ENCODE peak calls at places on chromosomes 16 and 17, in seven cellular contexts. One of them, this sample, is unnamed.

GRCh38 chr17:70855401-70856054 is 686.2 kb downstream of the KCNJ2 start:
- DNase-seq in pancreas: peak; percentile 40
- DNase-seq in neural crest cell: no peak
- DNase-seq in GM10248: no peak
- DNase-seq in lower leg skin: no peak
- DNase-seq in lung: no peak
- DNase-seq in fibroblast of the aortic adventitia: no peak
- DNase-seq in this sample: peak; percentile 68

GRCh38 chr17:41382396-41382795 is 290 bp upstream of the KRT34 start:
- DNase-seq in pancreas: no peak
- DNase-seq in neural crest cell: no peak
- DNase-seq in GM10248: no peak
- DNase-seq in lower leg skin: no peak
- DNase-seq in lung: no peak
- DNase-seq in fibroblast of the aortic adventitia: peak; percentile 31
- DNase-seq in this sample: no peak

GRCh38 chr16:22684282-22685161 is 129.4 kb upstream of the HS3ST2 start:
- DNase-seq in pancreas: no peak
- DNase-seq in neural crest cell: no peak
- DNase-seq in GM10248: no peak
- DNase-seq in lower leg skin: peak; percentile 84
- DNase-seq in lung: no peak
- DNase-seq in fibroblast of the aortic adventitia: peak; percentile 49
- DNase-seq in this sample: no peak

GRCh38 chr16:65120811-65121721 is 797 bp downstream of the CDH11 start:
- DNase-seq in pancreas: no peak
- DNase-seq in neural crest cell: peak; percentile 25
- DNase-seq in GM10248: peak; percentile 7
- DNase-seq in lower leg skin: peak; percentile 87
- DNase-seq in lung: no peak
- DNase-seq in fibroblast of the aortic adventitia: peak; percentile 35
- DNase-seq in this sample: peak; percentile 39

GRCh38 chr16:330746-331145 is 21.8 kb downstream of the AXIN1 start:
- DNase-seq in pancreas: no peak
- DNase-seq in neural crest cell: no peak
- DNase-seq in GM10248: no peak
- DNase-seq in lower leg skin: no peak
- DNase-seq in lung: no peak
- DNase-seq in fibroblast of the aortic adventitia: no peak
- DNase-seq in this sample: no peak

GRCh38 chr17:67365762-67366192 is 600 bp downstream of the PSMD12 start:
- DNase-seq in pancreas: peak; percentile 31
- DNase-seq in neural crest cell: no peak
- DNase-seq in GM10248: no peak
- DNase-seq in lower leg skin: no peak
- DNase-seq in lung: no peak
- DNase-seq in fibroblast of the aortic adventitia: peak; percentile 70
- DNase-seq in this sample: peak; percentile 78

GRCh38 chr17:42248351-42249179 is 27.6 kb downstream of the STAT5B start:
- DNase-seq in pancreas: peak; percentile 74
- DNase-seq in neural crest cell: peak; percentile 8
- DNase-seq in GM10248: peak; percentile 78
- DNase-seq in lower leg skin: peak; percentile 93
- DNase-seq in lung: peak; percentile 73
- DNase-seq in fibroblast of the aortic adventitia: peak; percentile 98
- DNase-seq in this sample: peak; percentile 92

GRCh38 chr16:70520612-70521297 is 2.6 kb downstream of the COG4 start:
- DNase-seq in pancreas: no peak
- DNase-seq in neural crest cell: no peak
- DNase-seq in GM10248: peak; percentile 39
- DNase-seq in lower leg skin: no peak
- DNase-seq in lung: no peak
- DNase-seq in fibroblast of the aortic adventitia: peak; percentile 39
- DNase-seq in this sample: peak; percentile 49

GRCh38 chr17:78419970-78420820 is 41.7 kb downstream of the PGS1 start:
- DNase-seq in pancreas: no peak
- DNase-seq in neural crest cell: no peak
- DNase-seq in GM10248: no peak
- DNase-seq in lower leg skin: no peak
- DNase-seq in lung: no peak
- DNase-seq in fibroblast of the aortic adventitia: peak; percentile 27
- DNase-seq in this sample: no peak

GRCh38 chr16:67104845-67105244 is 4.9 kb upstream of the PHAF1 start:
- DNase-seq in pancreas: no peak
- DNase-seq in neural crest cell: no peak
- DNase-seq in GM10248: no peak
- DNase-seq in lower leg skin: no peak
- DNase-seq in lung: no peak
- DNase-seq in fibroblast of the aortic adventitia: no peak
- DNase-seq in this sample: no peak

GRCh38 chr17:34562387-34562786 is 17.0 kb upstream of the TMEM132E start:
- DNase-seq in pancreas: no peak
- DNase-seq in neural crest cell: no peak
- DNase-seq in GM10248: no peak
- DNase-seq in lower leg skin: no peak
- DNase-seq in lung: no peak
- DNase-seq in fibroblast of the aortic adventitia: no peak
- DNase-seq in this sample: no peak

GRCh38 chr17:2068589-2069051 is 13.7 kb downstream of the HIC1 start:
- DNase-seq in pancreas: no peak
- DNase-seq in neural crest cell: no peak
- DNase-seq in GM10248: no peak
- DNase-seq in lower leg skin: peak; percentile 89
- DNase-seq in lung: no peak
- DNase-seq in fibroblast of the aortic adventitia: no peak
- DNase-seq in this sample: peak; percentile 85

GRCh38 chr17:8629371-8630226 is 926 bp downstream of the MYH10 start:
- DNase-seq in pancreas: peak; percentile 28
- DNase-seq in neural crest cell: peak; percentile 31
- DNase-seq in GM10248: peak; percentile 28
- DNase-seq in lower leg skin: peak; percentile 88
- DNase-seq in lung: no peak
- DNase-seq in fibroblast of the aortic adventitia: no peak
- DNase-seq in this sample: no peak

GRCh38 chr17:44086364-44087311 is 16.1 kb downstream of the G6PC3 start:
- DNase-seq in pancreas: no peak
- DNase-seq in neural crest cell: no peak
- DNase-seq in GM10248: no peak
- DNase-seq in lower leg skin: no peak
- DNase-seq in lung: no peak
- DNase-seq in fibroblast of the aortic adventitia: peak; percentile 85
- DNase-seq in this sample: peak; percentile 88

GRCh38 chr16:24970708-24971107 is 44.5 kb downstream of the ARHGAP17 start:
- DNase-seq in pancreas: no peak
- DNase-seq in neural crest cell: no peak
- DNase-seq in GM10248: no peak
- DNase-seq in lower leg skin: no peak
- DNase-seq in lung: no peak
- DNase-seq in fibroblast of the aortic adventitia: no peak
- DNase-seq in this sample: no peak

GRCh38 chr16:68665501-68665900 is 20.4 kb downstream of the CDH3 start:
- DNase-seq in pancreas: no peak
- DNase-seq in neural crest cell: no peak
- DNase-seq in GM10248: no peak
- DNase-seq in lower leg skin: no peak
- DNase-seq in lung: no peak
- DNase-seq in fibroblast of the aortic adventitia: no peak
- DNase-seq in this sample: peak; percentile 42

GRCh38 chr16:24075929-24076716 is 180.0 kb upstream of the CACNG3 start:
- DNase-seq in pancreas: no peak
- DNase-seq in neural crest cell: no peak
- DNase-seq in GM10248: peak; percentile 38
- DNase-seq in lower leg skin: no peak
- DNase-seq in lung: no peak
- DNase-seq in fibroblast of the aortic adventitia: no peak
- DNase-seq in this sample: no peak

DNA sequence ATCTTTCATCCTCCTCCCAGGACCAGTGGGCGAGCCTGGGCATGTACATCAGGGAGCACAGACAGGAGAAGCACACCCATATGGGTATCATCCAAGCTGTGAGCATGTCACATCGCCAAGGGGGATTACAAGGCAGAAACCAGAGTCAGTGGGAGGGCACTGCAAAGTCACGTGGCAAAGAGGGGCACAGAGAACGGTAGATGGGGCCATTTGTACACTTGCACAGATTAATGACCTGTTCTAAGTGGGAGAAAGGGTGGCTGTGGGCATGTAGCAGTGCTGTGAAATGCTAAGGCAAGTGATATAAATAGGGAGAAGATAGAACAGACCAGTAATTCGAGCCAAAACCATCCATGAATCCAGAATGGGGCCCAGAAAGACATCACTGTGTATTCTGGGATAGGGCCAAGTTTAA is 265.0 kb downstream of the CPPED1 start:
- DNase-seq in pancreas: no peak
- DNase-seq in neural crest cell: no peak
- DNase-seq in GM10248: no peak
- DNase-seq in lower leg skin: no peak
- DNase-seq in lung: no peak
- DNase-seq in fibroblast of the aortic adventitia: peak; percentile 39
- DNase-seq in this sample: no peak
- TF ChIP-seq CTCF in pancreas: no peak
- TF ChIP-seq CTCF in neural crest cell: no peak
- TF ChIP-seq CTCF in GM10248: no peak
- TF ChIP-seq CTCF in lower leg skin: no peak
- TF ChIP-seq CTCF in lung: no peak
- TF ChIP-seq CTCF in fibroblast of the aortic adventitia: no peak
- TF ChIP-seq CTCF in this sample: no peak

GRCh38 chr17:18184143-18185007 is 747 bp downstream of the ALKBH5 start:
- DNase-seq in pancreas: peak; percentile 56
- DNase-seq in neural crest cell: no peak
- DNase-seq in GM10248: peak; percentile 45
- DNase-seq in lower leg skin: peak; percentile 91
- DNase-seq in lung: peak; percentile 51
- DNase-seq in fibroblast of the aortic adventitia: peak; percentile 42
- DNase-seq in this sample: peak; percentile 35
- TF ChIP-seq CTCF in pancreas: no peak
- TF ChIP-seq CTCF in neural crest cell: no peak
- TF ChIP-seq CTCF in GM10248: peak; percentile 19
- TF ChIP-seq CTCF in lower leg skin: no peak
- TF ChIP-seq CTCF in lung: no peak
- TF ChIP-seq CTCF in fibroblast of the aortic adventitia: no peak
- TF ChIP-seq CTCF in this sample: no peak

GRCh38 chr17:18319604-18320256 is 4.6 kb downstream of the SMCR8 start:
- DNase-seq in pancreas: no peak
- DNase-seq in neural crest cell: peak; percentile 26
- DNase-seq in GM10248: no peak
- DNase-seq in lower leg skin: no peak
- DNase-seq in lung: no peak
- DNase-seq in fibroblast of the aortic adventitia: peak; percentile 74
- DNase-seq in this sample: peak; percentile 27
- TF ChIP-seq CTCF in pancreas: no peak
- TF ChIP-seq CTCF in neural crest cell: peak; percentile 67
- TF ChIP-seq CTCF in GM10248: peak; percentile 11
- TF ChIP-seq CTCF in lower leg skin: no peak
- TF ChIP-seq CTCF in lung: no peak
- TF ChIP-seq CTCF in fibroblast of the aortic adventitia: peak; percentile 63
- TF ChIP-seq CTCF in this sample: peak; percentile 30

GRCh38 chr17:17919169-17920107 is 52.8 kb downstream of the TOM1L2 start:
- DNase-seq in pancreas: peak; percentile 75
- DNase-seq in neural crest cell: peak; percentile 68
- DNase-seq in GM10248: peak; percentile 79
- DNase-seq in lower leg skin: peak; percentile 92
- DNase-seq in lung: peak; percentile 82
- DNase-seq in fibroblast of the aortic adventitia: peak; percentile 79
- DNase-seq in this sample: peak; percentile 52
- TF ChIP-seq CTCF in pancreas: peak; percentile 52
- TF ChIP-seq CTCF in neural crest cell: peak; percentile 80
- TF ChIP-seq CTCF in GM10248: peak; percentile 85
- TF ChIP-seq CTCF in lower leg skin: peak; percentile 38
- TF ChIP-seq CTCF in lung: peak; percentile 74
- TF ChIP-seq CTCF in fibroblast of the aortic adventitia: peak; percentile 87
- TF ChIP-seq CTCF in this sample: peak; percentile 78

GRCh38 chr17:47844814-47845453 is 3.9 kb upstream of the SCRN2 start:
- DNase-seq in pancreas: no peak
- DNase-seq in neural crest cell: no peak
- DNase-seq in GM10248: no peak
- DNase-seq in lower leg skin: no peak
- DNase-seq in lung: no peak
- DNase-seq in fibroblast of the aortic adventitia: peak; percentile 34
- DNase-seq in this sample: no peak
- TF ChIP-seq CTCF in pancreas: no peak
- TF ChIP-seq CTCF in neural crest cell: peak; percentile 55
- TF ChIP-seq CTCF in GM10248: no peak
- TF ChIP-seq CTCF in lower leg skin: no peak
- TF ChIP-seq CTCF in lung: no peak
- TF ChIP-seq CTCF in fibroblast of the aortic adventitia: peak; percentile 59
- TF ChIP-seq CTCF in this sample: peak; percentile 36

DNA sequence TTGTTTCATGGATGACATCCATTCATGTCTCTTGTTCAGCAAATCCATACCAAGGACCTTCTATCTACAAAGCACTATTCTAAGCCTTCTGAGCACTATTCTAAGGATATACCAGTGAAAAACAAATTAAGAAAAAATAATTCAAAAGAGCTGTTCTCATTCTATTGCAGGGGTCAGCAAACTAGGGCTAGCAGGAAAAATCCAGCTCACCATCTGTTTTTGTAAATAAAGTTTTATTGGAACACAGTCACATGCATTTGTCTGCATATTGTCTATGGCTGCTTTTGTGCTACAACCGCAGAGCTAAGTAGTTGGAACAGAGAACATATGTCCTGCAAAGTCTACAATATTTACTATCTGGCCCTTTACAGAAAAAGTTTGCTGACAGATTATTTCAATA is 222.7 kb upstream of the DYNLRB2 start:
- DNase-seq in pancreas: no peak
- DNase-seq in neural crest cell: no peak
- DNase-seq in GM10248: no peak
- DNase-seq in lower leg skin: no peak
- DNase-seq in lung: no peak
- DNase-seq in fibroblast of the aortic adventitia: no peak
- DNase-seq in this sample: no peak
- TF ChIP-seq CTCF in pancreas: no peak
- TF ChIP-seq CTCF in neural crest cell: no peak
- TF ChIP-seq CTCF in GM10248: no peak
- TF ChIP-seq CTCF in lower leg skin: no peak
- TF ChIP-seq CTCF in lung: no peak
- TF ChIP-seq CTCF in fibroblast of the aortic adventitia: no peak
- TF ChIP-seq CTCF in this sample: no peak

DNA sequence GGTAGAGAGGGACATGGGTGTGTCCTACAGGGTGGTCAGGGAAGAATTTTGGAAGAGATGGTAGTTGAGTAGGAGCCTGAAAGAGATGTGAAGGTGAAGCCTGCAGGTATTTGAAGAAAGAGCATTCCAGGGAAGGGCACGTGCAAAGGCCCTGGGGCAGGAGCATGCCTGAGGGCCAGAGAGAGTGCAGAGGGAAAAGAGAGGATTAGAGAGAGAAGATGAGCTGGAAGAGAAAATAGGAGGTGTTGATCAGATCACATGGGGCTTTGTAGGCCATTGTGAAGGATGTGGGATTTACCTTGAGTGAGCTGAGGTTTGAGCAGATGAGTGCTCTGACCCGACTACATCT is 455.0 kb downstream of the HAPSTR1 start:
- DNase-seq in pancreas: no peak
- DNase-seq in neural crest cell: no peak
- DNase-seq in GM10248: no peak
- DNase-seq in lower leg skin: no peak
- DNase-seq in lung: no peak
- DNase-seq in fibroblast of the aortic adventitia: no peak
- DNase-seq in this sample: no peak
- TF ChIP-seq CTCF in pancreas: no peak
- TF ChIP-seq CTCF in neural crest cell: no peak
- TF ChIP-seq CTCF in GM10248: no peak
- TF ChIP-seq CTCF in lower leg skin: no peak
- TF ChIP-seq CTCF in lung: no peak
- TF ChIP-seq CTCF in fibroblast of the aortic adventitia: no peak
- TF ChIP-seq CTCF in this sample: no peak

This sample was measured in astrocyte.